ENCODE peak calls at places on chromosomes 1 and 21, in ten cellular contexts. R is adrenal gland, V is HCT116, H is heart left ventricle, P is gastrocnemius medialis, K is uterus, M is esophagus muscularis mucosa, G is H1, L is sigmoid colon, J is A549. W is an unnamed sample.

GRCh38 chr1:2046225-2046917 is 3.8 kb upstream of the PRKCZ start:
- DNase-seq in R (peak), V (peak), H (peak), P (no peak), K (no peak), M (no peak), G (peak), L (no peak), J (peak), W (no peak)

GRCh38 chr1:168365719-168366474 is 85.2 kb downstream of the TBX19 start:
- DNase-seq in R (no peak), V (no peak), H (no peak), P (no peak), K (no peak), M (no peak), G (no peak), L (no peak), J (no peak), W (no peak)

GRCh38 chr1:52707927-52708655 is 9.9 kb upstream of the COA7 start:
- DNase-seq in R (peak), V (no peak), H (peak), P (no peak), K (no peak), M (no peak), G (no peak), L (no peak), J (peak), W (no peak)

GRCh38 chr1:111516008-111516535 is 12.6 kb upstream of the ADORA3 start:
- DNase-seq in R (peak), V (no peak), H (peak), P (peak), K (peak), M (no peak), G (peak), L (peak), J (no peak), W (no peak)

GRCh38 chr1:161200421-161200991 is 1.7 kb upstream of the ADAMTS4 start:
- DNase-seq in R (no peak), V (no peak), H (no peak), P (no peak), K (peak), M (no peak), G (no peak), L (no peak), J (no peak), W (no peak)

GRCh38 chr1:217244946-217245345 is 385.9 kb downstream of the GPATCH2 start:
- DNase-seq in R (no peak), V (no peak), H (no peak), P (no peak), K (no peak), M (no peak), G (no peak), L (no peak), J (no peak), W (no peak)

GRCh38 chr21:38631676-38632075 is 133.4 kb upstream of the ERG start:
- DNase-seq in R (no peak), V (no peak), H (no peak), P (no peak), K (no peak), M (no peak), G (no peak), L (no peak), J (no peak), W (no peak)

GRCh38 chr1:66532214-66532613 is 1.7 kb upstream of the SGIP1 start:
- DNase-seq in R (no peak), V (no peak), H (no peak), P (no peak), K (no peak), M (no peak), G (no peak), L (no peak), J (no peak), W (no peak)

GRCh38 chr1:60388092-60388987 is 314.8 kb upstream of the C1orf87 start:
- DNase-seq in R (no peak), V (no peak), H (no peak), P (no peak), K (no peak), M (no peak), G (no peak), L (no peak), J (no peak), W (no peak)

GRCh38 chr1:46413596-46413985 is 19.5 kb downstream of the FAAH start:
- DNase-seq in R (no peak), V (no peak), H (no peak), P (no peak), K (no peak), M (no peak), G (peak), L (no peak), J (peak), W (no peak)

GRCh38 chr1:9652379-9653194 is 1.1 kb downstream of the PIK3CD start:
- DNase-seq in R (peak), V (no peak), H (peak), P (no peak), K (no peak), M (no peak), G (no peak), L (no peak), J (no peak), W (no peak)

GRCh38 chr1:84773195-84773594 is 82.9 kb upstream of the SSX2IP start:
- DNase-seq in R (no peak), V (no peak), H (no peak), P (no peak), K (no peak), M (no peak), G (no peak), L (no peak), J (no peak), W (no peak)

GRCh38 chr1:7299329-7299799 is 471.7 kb upstream of the VAMP3 start:
- DNase-seq in R (peak), V (peak), H (peak), P (peak), K (peak), M (peak), G (peak), L (peak), J (peak), W (peak)

GRCh38 chr1:67952071-67952470 is 98.4 kb downstream of the DIRAS3 start:
- DNase-seq in R (peak), V (no peak), H (peak), P (no peak), K (no peak), M (no peak), G (no peak), L (no peak), J (no peak), W (no peak)

GRCh38 chr1:200342511-200343400 is 67.1 kb downstream of the ZNF281 start:
- DNase-seq in R (no peak), V (no peak), H (no peak), P (no peak), K (no peak), M (no peak), G (no peak), L (no peak), J (no peak), W (no peak)

GRCh38 chr1:245871881-245872280 is 635.2 kb downstream of the SMYD3 start:
- DNase-seq in R (no peak), V (no peak), H (no peak), P (no peak), K (no peak), M (no peak), G (no peak), L (no peak), J (no peak), W (no peak)

GRCh38 chr21:20789696-20790095 is 208.5 kb upstream of the NCAM2 start:
- DNase-seq in R (no peak), V (no peak), H (no peak), P (no peak), K (no peak), M (no peak), G (no peak), L (no peak), J (no peak), W (no peak)

GRCh38 chr1:213605732-213606131 is 382.0 kb upstream of the PROX1 start:
- DNase-seq in R (no peak), V (no peak), H (no peak), P (no peak), K (no peak), M (no peak), G (no peak), L (no peak), J (no peak), W (no peak)

GRCh38 chr1:91884459-91885290 is 1.3 kb downstream of the TGFBR3 start:
- DNase-seq in R (peak), V (no peak), H (peak), P (peak), K (no peak), M (no peak), G (peak), L (peak), J (no peak), W (no peak)

GRCh38 chr1:91885716-91886506 is at the start of gene TGFBR3:
- DNase-seq in R (peak), V (peak), H (peak), P (peak), K (peak), M (peak), G (peak), L (peak), J (peak), W (peak)

GRCh38 chr1:91881280-91881679 is 4.7 kb downstream of the TGFBR3 start:
- DNase-seq in R (no peak), V (no peak), H (no peak), P (no peak), K (no peak), M (no peak), G (no peak), L (no peak), J (no peak), W (no peak)

GRCh38 chr1:91885331-91885715 is 628 bp downstream of the TGFBR3 start:
- DNase-seq in R (peak), V (no peak), H (peak), P (no peak), K (peak), M (no peak), G (no peak), L (peak), J (no peak), W (no peak)

DNA sequence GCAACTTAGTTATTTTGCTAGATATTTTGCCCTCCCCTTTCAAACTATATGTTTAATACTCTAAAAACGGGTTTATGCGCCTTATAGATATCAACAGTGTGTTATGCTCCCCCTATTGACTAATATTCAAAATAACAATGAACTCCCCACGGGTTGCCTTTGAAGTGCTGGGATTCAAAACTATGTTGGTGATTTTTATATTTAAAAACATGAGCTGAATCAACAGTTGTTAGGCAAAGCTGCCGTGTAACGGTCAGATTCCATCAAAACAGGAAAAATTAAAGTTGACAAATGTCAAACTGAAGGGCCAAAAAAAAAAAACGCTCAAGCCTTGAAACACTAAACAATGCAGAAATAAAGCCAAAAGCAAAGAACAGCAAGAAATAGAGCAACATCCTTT is 2.5 kb downstream of the TGFBR3 start:
- DNase-seq in R (no peak), V (no peak), H (no peak), P (no peak), K (no peak), M (no peak), G (no peak), L (no peak), J (peak), W (no peak)
- H3K27ac ChIP-seq in R (peak), V (no peak), H (no peak), P (peak), K (peak), M (peak), G (no peak), L (peak), J (peak), W (peak)

DNA sequence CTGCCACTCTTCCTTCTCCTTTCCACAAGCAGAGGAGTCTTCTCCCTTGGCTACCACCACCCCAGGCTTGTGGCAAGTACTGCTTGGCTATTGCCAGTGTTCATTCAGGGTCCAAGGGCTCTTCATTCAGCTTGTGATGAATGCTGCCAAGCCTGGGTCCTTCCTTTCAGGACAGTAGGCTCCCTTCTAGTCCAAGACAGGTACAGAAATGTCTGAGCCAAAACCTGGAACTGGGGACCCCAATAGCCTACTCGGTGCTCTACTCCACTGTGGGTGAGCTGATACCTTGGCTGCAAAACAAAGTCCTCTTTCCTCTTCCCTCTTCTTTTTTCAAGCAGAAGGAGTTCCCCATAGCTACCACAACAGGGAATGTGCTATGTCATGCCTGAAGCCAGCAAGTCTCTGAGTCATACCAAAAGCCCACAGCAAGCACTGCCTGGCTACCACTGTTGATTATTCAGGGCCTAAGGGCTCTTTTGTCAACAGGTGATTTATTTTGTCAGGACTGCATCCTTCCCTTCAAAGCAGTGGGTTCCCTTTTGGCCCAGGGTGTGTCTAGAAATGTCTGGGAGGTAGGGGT is 268.9 kb downstream of the HHAT start:
- DNase-seq in R (no peak), V (no peak), H (no peak), P (peak), K (no peak), M (no peak), G (no peak), L (no peak), J (peak), W (no peak)
- TF ChIP-seq CTCF in R (no peak), V (no peak), H (no peak), P (no peak), K (no peak), M (no peak), G (no peak), L (no peak), J (no peak), W (no peak)

GRCh38 chr1:8525291-8526275 is 207.7 kb downstream of the SLC45A1 start:
- DNase-seq in R (peak), V (peak), H (peak), P (peak), K (peak), M (peak), G (peak), L (peak), J (peak), W (no peak)
- TF ChIP-seq POLR2A in R (peak), V (no peak), H (no peak), P (peak), K (peak), M (no peak), G (peak), L (no peak), J (no peak), W (peak)

GRCh38 chr1:23563755-23564374 is 4.6 kb upstream of the ID3 start:
- DNase-seq in R (no peak), V (no peak), H (no peak), P (no peak), K (no peak), M (no peak), G (no peak), L (no peak), J (no peak), W (no peak)

GRCh38 chr1:23561813-23562100 is 2.5 kb upstream of the ID3 start:
- DNase-seq in R (no peak), V (no peak), H (no peak), P (no peak), K (no peak), M (no peak), G (no peak), L (no peak), J (no peak), W (no peak)

GRCh38 chr1:23563003-23563402 is 3.7 kb upstream of the ID3 start:
- DNase-seq in R (no peak), V (no peak), H (no peak), P (no peak), K (no peak), M (no peak), G (no peak), L (peak), J (no peak), W (no peak)

GRCh38 chr1:23561076-23561812 is 1.9 kb upstream of the ID3 start:
- DNase-seq in R (no peak), V (no peak), H (no peak), P (no peak), K (no peak), M (no peak), G (no peak), L (no peak), J (no peak), W (no peak)

GRCh38 chr1:23562138-23562819 is 3.0 kb upstream of the ID3 start:
- DNase-seq in R (peak), V (peak), H (peak), P (peak), K (peak), M (peak), G (peak), L (peak), J (peak), W (peak)
- H3K27ac ChIP-seq in R (peak), V (peak), H (peak), P (peak), K (peak), M (peak), G (no peak), L (peak), J (peak), W (peak)

GRCh38 chr1:58206749-58207148 is 339.8 kb downstream of the OMA1 start:
- DNase-seq in R (no peak), V (no peak), H (no peak), P (no peak), K (no peak), M (no peak), G (no peak), L (no peak), J (no peak), W (no peak)

GRCh38 chr1:58209578-58209977 is 336.9 kb downstream of the OMA1 start:
- DNase-seq in R (no peak), V (no peak), H (no peak), P (no peak), K (no peak), M (no peak), G (no peak), L (no peak), J (no peak), W (no peak)

GRCh38 chr1:58201492-58202106 is 344.9 kb downstream of the OMA1 start:
- DNase-seq in R (no peak), V (no peak), H (no peak), P (no peak), K (no peak), M (peak), G (no peak), L (no peak), J (no peak), W (no peak)

GRCh38 chr1:58200437-58200836 is 346.1 kb downstream of the OMA1 start:
- DNase-seq in R (no peak), V (no peak), H (no peak), P (no peak), K (no peak), M (no peak), G (no peak), L (no peak), J (no peak), W (no peak)

DNA sequence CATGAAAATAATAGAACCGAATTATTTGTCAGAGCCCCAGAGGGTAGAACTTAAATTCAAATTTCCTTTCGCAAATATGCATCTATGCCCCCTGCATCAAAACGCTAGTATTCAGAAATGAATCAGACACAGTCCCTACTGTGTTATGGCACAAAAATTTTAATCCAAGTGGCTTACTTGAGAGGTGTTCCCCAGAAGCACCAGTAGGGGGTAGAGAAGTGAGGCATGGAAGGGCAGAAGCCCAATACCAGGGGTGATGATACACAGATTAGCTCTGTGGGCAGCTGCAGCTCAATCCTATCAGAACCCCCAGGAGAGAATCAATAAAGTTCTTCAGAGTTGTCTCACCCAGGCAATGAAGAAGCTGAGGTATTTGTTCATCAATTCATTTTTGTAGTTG is 342.2 kb downstream of the OMA1 start:
- DNase-seq in R (no peak), V (no peak), H (no peak), P (no peak), K (no peak), M (no peak), G (no peak), L (no peak), J (no peak), W (no peak)
- TF ChIP-seq CTCF in R (no peak), V (peak), H (no peak), P (no peak), K (no peak), M (no peak), G (peak), L (no peak), J (no peak), W (no peak)

W was measured in vagina.